ENCODE peak calls at places on chromosomes 11 and 22, in four cellular contexts. Y, M, P and R are unnamed samples.

GRCh38 chr11:117862019-117862725 is 14.3 kb downstream of the FXYD6 start:
- DNase-seq in M (no peak), P (no peak), Y (no peak), R (no peak)

GRCh38 chr22:17980638-17981051 is 43.7 kb downstream of the MICAL3 start:
- DNase-seq in P (no peak), Y (no peak), M (no peak), R (no peak)

GRCh38 chr22:19876941-19877625 is 22.4 kb upstream of the GNB1L start:
- DNase-seq in P (no peak), M (no peak), Y (no peak), R (no peak)

GRCh38 chr11:18013790-18014507 is 1.1 kb upstream of the SERGEF start:
- DNase-seq in P (no peak), M (no peak), Y (peak), R (no peak)

GRCh38 chr11:45676522-45677095 is 11.2 kb upstream of the CHST1 start:
- DNase-seq in P (no peak), Y (no peak), M (no peak), R (no peak)

GRCh38 chr11:93622043-93622442 is 39.4 kb upstream of the CEP295 start:
- DNase-seq in M (no peak), P (no peak), Y (no peak), R (no peak)

GRCh38 chr22:44952863-44953790 is 56.7 kb downstream of the PHF21B start:
- DNase-seq in P (no peak), M (no peak), Y (no peak), R (no peak)

GRCh38 chr11:44416776-44417175 is 106.8 kb upstream of the ALX4 start:
- DNase-seq in P (no peak), M (no peak), Y (no peak), R (no peak)

GRCh38 chr11:104254347-104254746 is 90.4 kb upstream of the PDGFD start:
- DNase-seq in Y (peak), M (peak), P (peak), R (peak)

GRCh38 chr11:126426820-126427749 is 71.6 kb downstream of the ST3GAL4 start:
- DNase-seq in M (no peak), P (no peak), Y (no peak), R (no peak)

GRCh38 chr22:50641696-50642607 is 14.0 kb upstream of the ARSA start:
- DNase-seq in Y (peak), P (peak), M (no peak), R (no peak)

GRCh38 chr22:23834830-23835772 is 3.7 kb downstream of the DERL3 start:
- DNase-seq in M (no peak), Y (no peak), P (no peak), R (no peak)

GRCh38 chr11:47950396-47950795 is 30.0 kb upstream of the PTPRJ start:
- DNase-seq in P (no peak), M (no peak), Y (peak), R (no peak)

GRCh38 chr22:17460895-17461294 is 91.6 kb downstream of the CECR2 start:
- DNase-seq in M (no peak), Y (no peak), P (no peak), R (no peak)

GRCh38 chr11:128810784-128811514 is 56.1 kb downstream of the KCNJ1 start:
- DNase-seq in Y (no peak), M (no peak), P (no peak), R (no peak)

GRCh38 chr22:26430600-26430999 is 1.5 kb downstream of the ASPHD2 start:
- DNase-seq in Y (no peak), P (no peak), M (no peak), R (no peak)

GRCh38 chr11:44561275-44561781 is 4.1 kb upstream of the CD82 start:
- DNase-seq in Y (no peak), P (no peak), M (no peak), R (no peak)

GRCh38 chr22:45159652-45160462 is 3.9 kb upstream of the NUP50 start:
- DNase-seq in P (no peak), M (no peak), Y (no peak), R (no peak)

GRCh38 chr11:46504817-46505613 is 88.8 kb downstream of the AMBRA1 start:
- DNase-seq in M (no peak), P (no peak), Y (peak), R (no peak)

GRCh38 chr11:72935705-72936104 is 121.5 kb downstream of the ATG16L2 start:
- DNase-seq in P (no peak), Y (no peak), M (no peak), R (no peak)

GRCh38 chr11:30511408-30511807 is 74.7 kb downstream of the MPPED2 start:
- DNase-seq in P (no peak), M (no peak), Y (no peak), R (no peak)

GRCh38 chr11:67303989-67304411 is 670 bp downstream of the SSH3 start:
- DNase-seq in M (no peak), Y (no peak), P (no peak), R (no peak)

GRCh38 chr22:49964136-49964492 is 3.5 kb downstream of the PIM3 start:
- DNase-seq in Y (no peak), P (no peak), M (no peak), R (no peak)

GRCh38 chr11:4087551-4087950 is 7.0 kb upstream of the RRM1 start:
- DNase-seq in Y (peak), M (no peak), P (no peak), R (no peak)

GRCh38 chr11:44622721-44623258 is 57.3 kb downstream of the CD82 start:
- DNase-seq in P (no peak), M (no peak), Y (no peak), R (no peak)

GRCh38 chr22:26673485-26673884 is 16.1 kb downstream of the MIAT start:
- DNase-seq in Y (no peak), M (no peak), P (no peak), R (no peak)

GRCh38 chr22:49258107-49259010 is 569.3 kb downstream of the BRD1 start:
- DNase-seq in M (no peak), P (no peak), Y (no peak), R (no peak)